ENCODE peak calls at places on chromosomes 11 and 22, in five cellular contexts. One of them, this sample, is unnamed. For H3K9me3, the result is how much of the 10 kb centered on the place peaks cover.

GRCh38 chr11:120134106-120134930 is 3.6 kb downstream of the TRIM29 start:
- DNase-seq in K562: no peak
- DNase-seq in A549: no peak
- DNase-seq in GM12878: no peak
- DNase-seq in HepG2: no peak
- DNase-seq in this sample: no peak

GRCh38 chr11:119338318-119338890 is 2.3 kb downstream of the C1QTNF5 start:
- DNase-seq in K562: peak
- DNase-seq in A549: peak
- DNase-seq in GM12878: no peak
- DNase-seq in HepG2: peak
- DNase-seq in this sample: no peak

GRCh38 chr11:3161720-3162409 is 3.2 kb downstream of the OSBPL5 start:
- DNase-seq in K562: no peak
- DNase-seq in A549: no peak
- DNase-seq in GM12878: no peak
- DNase-seq in HepG2: no peak
- DNase-seq in this sample: no peak

GRCh38 chr11:113556036-113556435 is 80.8 kb upstream of the DRD2 start:
- DNase-seq in K562: no peak
- DNase-seq in A549: no peak
- DNase-seq in GM12878: no peak
- DNase-seq in HepG2: no peak
- DNase-seq in this sample: no peak

GRCh38 chr11:23509023-23509422 is 648.7 kb upstream of the CCDC179 start:
- DNase-seq in K562: no peak
- DNase-seq in A549: no peak
- DNase-seq in GM12878: no peak
- DNase-seq in HepG2: no peak
- DNase-seq in this sample: peak

GRCh38 chr22:46108564-46109473 is 41.5 kb upstream of the PPARA start:
- DNase-seq in K562: peak
- DNase-seq in A549: no peak
- DNase-seq in GM12878: no peak
- DNase-seq in HepG2: peak
- DNase-seq in this sample: peak

GRCh38 chr22:36470162-36470993 is 11.1 kb downstream of the TXN2 start:
- DNase-seq in K562: peak
- DNase-seq in A549: peak
- DNase-seq in GM12878: no peak
- DNase-seq in HepG2: peak
- DNase-seq in this sample: peak

GRCh38 chr22:11628651-11629511 is 3899.1 kb upstream of the OR11H1 start:
- DNase-seq in K562: no peak
- DNase-seq in A549: no peak
- DNase-seq in GM12878: no peak
- DNase-seq in HepG2: no peak
- DNase-seq in this sample: no peak

GRCh38 chr11:94822080-94822479 is 53.9 kb downstream of the AMOTL1 start:
- DNase-seq in K562: no peak
- DNase-seq in A549: no peak
- DNase-seq in GM12878: no peak
- DNase-seq in HepG2: no peak
- DNase-seq in this sample: no peak

GRCh38 chr11:119417726-119418540 is 5.0 kb downstream of the THY1 start:
- DNase-seq in K562: no peak
- DNase-seq in A549: no peak
- DNase-seq in GM12878: no peak
- DNase-seq in HepG2: no peak
- DNase-seq in this sample: peak

GRCh38 chr11:117214404-117215110 is 15.4 kb downstream of the TAGLN start:
- DNase-seq in K562: no peak
- DNase-seq in A549: no peak
- DNase-seq in GM12878: no peak
- DNase-seq in HepG2: no peak
- DNase-seq in this sample: no peak

GRCh38 chr22:37178350-37179125 is 9.5 kb downstream of the C1QTNF6 start:
- DNase-seq in K562: no peak
- DNase-seq in A549: no peak
- DNase-seq in GM12878: no peak
- DNase-seq in HepG2: peak
- DNase-seq in this sample: no peak

GRCh38 chr11:9573775-9574555 is 495 bp downstream of the WEE1 start:
- DNase-seq in K562: peak
- DNase-seq in A549: peak
- DNase-seq in GM12878: no peak
- DNase-seq in HepG2: no peak
- DNase-seq in this sample: no peak

GRCh38 chr11:2555376-2555775 is 110.6 kb downstream of the KCNQ1 start:
- DNase-seq in K562: no peak
- DNase-seq in A549: no peak
- DNase-seq in GM12878: no peak
- DNase-seq in HepG2: no peak
- DNase-seq in this sample: no peak

GRCh38 chr11:76830639-76831312 is 29.9 kb upstream of the ACER3 start:
- DNase-seq in K562: no peak
- DNase-seq in A549: no peak
- DNase-seq in GM12878: no peak
- DNase-seq in HepG2: no peak
- DNase-seq in this sample: peak

GRCh38 chr22:17380711-17381087 is 11.4 kb downstream of the CECR2 start:
- DNase-seq in K562: no peak
- DNase-seq in A549: no peak
- DNase-seq in GM12878: no peak
- DNase-seq in HepG2: no peak
- DNase-seq in this sample: no peak

GRCh38 chr11:10561043-10561818 is 7.2 kb downstream of the LYVE1 start:
- DNase-seq in K562: no peak
- DNase-seq in A549: no peak
- DNase-seq in GM12878: no peak
- DNase-seq in HepG2: peak
- DNase-seq in this sample: no peak

GRCh38 chr11:35017528-35018342 is 101.3 kb downstream of the PDHX start:
- DNase-seq in K562: no peak
- DNase-seq in A549: no peak
- DNase-seq in GM12878: no peak
- DNase-seq in HepG2: peak
- DNase-seq in this sample: peak

GRCh38 chr11:114059984-114060401 is 482 bp downstream of the ZBTB16 start:
- DNase-seq in K562: peak
- DNase-seq in A549: no peak
- DNase-seq in GM12878: no peak
- DNase-seq in HepG2: no peak
- DNase-seq in this sample: no peak

GRCh38 chr11:71488968-71489265 is 35.9 kb downstream of the NADSYN1 start:
- DNase-seq in K562: no peak
- DNase-seq in A549: no peak
- DNase-seq in GM12878: no peak
- DNase-seq in HepG2: no peak
- DNase-seq in this sample: no peak

GRCh38 chr11:117696489-117696888 is 100.5 kb downstream of the DSCAML1 start:
- DNase-seq in K562: no peak
- DNase-seq in A549: no peak
- DNase-seq in GM12878: no peak
- DNase-seq in HepG2: no peak
- DNase-seq in this sample: no peak

GRCh38 chr11:128776088-128776433 is 82.2 kb downstream of the FLI1 start:
- DNase-seq in K562: no peak
- DNase-seq in A549: no peak
- DNase-seq in GM12878: no peak
- DNase-seq in HepG2: no peak
- DNase-seq in this sample: no peak

GRCh38 chr11:128776434-128777284 is 82.8 kb downstream of the FLI1 start:
- DNase-seq in K562: peak
- DNase-seq in A549: peak
- DNase-seq in GM12878: no peak
- DNase-seq in HepG2: no peak
- DNase-seq in this sample: peak

GRCh38 chr11:128775513-128775912 is 81.6 kb downstream of the FLI1 start:
- DNase-seq in K562: no peak
- DNase-seq in A549: no peak
- DNase-seq in GM12878: no peak
- DNase-seq in HepG2: no peak
- DNase-seq in this sample: no peak

GRCh38 chr11:128779036-128779435 is 85.2 kb downstream of the FLI1 start:
- DNase-seq in K562: no peak
- DNase-seq in A549: no peak
- DNase-seq in GM12878: no peak
- DNase-seq in HepG2: no peak
- DNase-seq in this sample: peak

DNA sequence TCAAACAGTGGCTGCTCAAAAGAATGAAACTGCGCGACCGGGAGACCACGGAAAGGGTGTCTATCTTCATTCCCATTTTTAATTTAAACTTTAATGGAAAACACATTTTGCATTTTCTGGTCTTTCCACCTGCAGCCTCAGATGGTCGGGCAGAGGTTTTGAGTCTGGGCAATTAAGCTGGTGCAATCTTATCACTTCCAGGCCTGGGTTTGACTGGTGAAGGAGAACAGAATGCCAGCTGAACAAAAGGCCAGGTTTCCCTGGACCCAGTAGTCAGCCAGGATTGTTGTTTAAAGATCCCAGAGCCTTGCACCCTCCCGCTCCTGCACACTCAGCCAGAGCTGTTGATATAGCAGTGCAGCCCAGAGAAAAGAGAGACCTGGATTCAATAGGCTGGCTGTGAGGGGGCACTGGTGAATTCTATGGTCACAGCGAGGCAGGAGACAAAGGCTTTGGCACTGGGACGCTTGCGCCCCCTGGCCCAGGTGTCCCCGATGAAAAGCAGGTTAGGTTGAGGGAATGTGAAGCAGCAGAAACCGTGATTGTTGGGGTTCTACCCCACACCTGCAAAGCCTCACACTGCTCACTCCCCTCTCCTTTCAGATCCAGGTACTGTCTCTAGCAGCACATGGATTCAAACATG is 83.6 kb downstream of the FLI1 start:
- DNase-seq in K562: no peak
- DNase-seq in A549: no peak
- DNase-seq in GM12878: no peak
- DNase-seq in HepG2: no peak
- DNase-seq in this sample: no peak
- H3K4me2 ChIP-seq in K562: no peak
- H3K4me2 ChIP-seq in A549: peak
- H3K4me2 ChIP-seq in GM12878: no peak
- H3K4me2 ChIP-seq in HepG2: no peak
- H3K4me2 ChIP-seq in this sample: no peak

DNA sequence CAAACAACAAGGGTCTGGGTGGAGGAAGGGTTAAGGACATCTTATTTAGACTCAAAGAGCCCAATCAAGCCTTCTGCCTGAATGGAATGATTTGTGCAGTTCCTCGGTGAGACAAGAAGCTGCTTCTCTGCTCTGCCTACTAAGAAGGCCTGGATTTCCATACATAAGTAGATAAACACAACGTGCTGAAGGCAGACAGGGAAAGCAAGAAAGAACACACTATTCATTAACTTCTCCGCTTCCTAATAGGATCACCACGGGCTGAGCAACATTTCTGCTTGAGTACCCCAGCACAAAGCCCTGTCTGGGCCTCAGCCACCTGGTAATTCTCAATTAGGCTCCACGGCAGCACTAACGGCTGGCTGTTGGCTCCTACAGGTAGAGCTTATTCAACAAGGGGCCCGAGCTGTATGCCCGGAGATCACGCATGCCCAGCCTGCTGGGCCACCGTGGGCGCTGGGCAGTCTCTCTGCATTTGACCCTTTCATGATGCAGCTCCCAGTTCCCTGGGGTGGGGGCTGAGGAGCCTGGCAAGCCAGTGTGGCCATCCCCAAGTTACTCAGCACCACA is 1156.6 kb downstream of the TBC1D22A start:
- DNase-seq in K562: no peak
- DNase-seq in A549: no peak
- DNase-seq in GM12878: no peak
- DNase-seq in HepG2: no peak
- DNase-seq in this sample: no peak
- H3K9me3 ChIP-seq in K562: under half
- H3K9me3 ChIP-seq in A549: under half
- H3K9me3 ChIP-seq in GM12878: under half
- H3K9me3 ChIP-seq in HepG2: under half
- H3K9me3 ChIP-seq in this sample: half or more

GRCh38 chr22:30399718-30400117 is 2.9 kb downstream of the SEC14L2 start:
- DNase-seq in K562: no peak
- DNase-seq in A549: no peak
- DNase-seq in GM12878: no peak
- DNase-seq in HepG2: no peak
- DNase-seq in this sample: no peak

GRCh38 chr22:30400159-30400558 is 3.3 kb downstream of the SEC14L2 start:
- DNase-seq in K562: no peak
- DNase-seq in A549: no peak
- DNase-seq in GM12878: no peak
- DNase-seq in HepG2: no peak
- DNase-seq in this sample: no peak

GRCh38 chr22:30397656-30398635 is 1.1 kb downstream of the SEC14L2 start:
- DNase-seq in K562: peak
- DNase-seq in A549: no peak
- DNase-seq in GM12878: no peak
- DNase-seq in HepG2: no peak
- DNase-seq in this sample: no peak

GRCh38 chr22:30396871-30397655 is at the start of gene SEC14L2:
- DNase-seq in K562: no peak
- DNase-seq in A549: peak
- DNase-seq in GM12878: no peak
- DNase-seq in HepG2: no peak
- DNase-seq in this sample: peak

GRCh38 chr22:30398685-30399680 is 2.2 kb downstream of the SEC14L2 start:
- DNase-seq in K562: no peak
- DNase-seq in A549: no peak
- DNase-seq in GM12878: no peak
- DNase-seq in HepG2: no peak
- DNase-seq in this sample: no peak
- TF ChIP-seq BHLHE40 in K562: no peak
- TF ChIP-seq BHLHE40 in A549: no peak
- TF ChIP-seq BHLHE40 in GM12878: no peak
- TF ChIP-seq BHLHE40 in HepG2: no peak
- TF ChIP-seq BHLHE40 in this sample: no peak

DNA sequence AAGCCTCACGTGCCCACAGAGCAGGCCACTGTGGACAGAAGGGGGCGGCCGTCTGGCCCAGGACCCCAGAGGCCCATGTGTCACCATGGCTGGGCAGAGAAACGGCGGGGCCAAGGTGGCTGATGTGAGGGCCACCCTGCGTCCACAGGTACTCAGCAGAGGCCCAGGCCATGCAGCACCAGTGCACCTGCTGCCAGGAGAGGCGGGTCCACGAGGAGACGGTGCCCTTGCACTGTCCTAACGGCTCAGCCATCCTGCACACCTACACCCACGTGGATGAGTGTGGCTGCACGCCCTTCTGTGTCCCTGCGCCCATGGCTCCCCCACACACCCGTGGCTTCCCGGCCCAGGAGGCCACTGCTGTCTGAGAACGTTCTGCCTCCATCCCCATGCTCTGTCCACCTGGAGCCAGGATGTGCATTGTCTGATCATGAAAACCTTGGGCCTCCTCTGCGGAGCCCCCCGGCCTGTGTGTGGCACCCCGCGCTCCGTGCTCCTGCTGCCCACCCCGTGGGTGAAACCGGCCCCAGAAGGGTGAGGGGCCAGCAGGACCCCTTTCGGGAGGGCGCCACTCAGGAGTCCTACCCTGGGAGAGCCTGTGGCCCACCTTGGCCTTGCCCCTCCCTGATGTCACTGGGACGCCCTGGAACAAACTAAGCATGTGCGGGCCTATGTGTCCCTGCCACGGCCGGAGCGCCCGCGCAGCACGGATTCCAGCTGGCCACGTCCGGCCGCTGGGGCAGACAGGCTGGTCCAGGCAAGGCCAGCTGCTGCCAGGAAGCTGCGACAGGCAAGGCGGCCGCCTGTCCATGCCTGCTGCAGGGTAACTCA is 38.6 kb downstream of the MUC5B start:
- DNase-seq in K562: no peak
- DNase-seq in A549: no peak
- DNase-seq in GM12878: no peak
- DNase-seq in HepG2: no peak
- DNase-seq in this sample: no peak
- H3K4me2 ChIP-seq in K562: peak
- H3K4me2 ChIP-seq in A549: peak
- H3K4me2 ChIP-seq in GM12878: peak
- H3K4me2 ChIP-seq in HepG2: peak
- H3K4me2 ChIP-seq in this sample: no peak